ENCODE peak calls at places on chromosome 2, in ten cellular contexts. V is NCI-H774; Y is retina; P is neural crest cell; L is HepG2; M is stimulated activated CD4-positive, alpha-beta T cell treated with anti-CD3 and anti-CD28 coated beads, Interleukin-2, amount 100 ng/mL, for 48 hours; E is NCI-H510A; U is GM10248; S is activated CD8-positive, alpha-beta T cell treated with anti-CD3 and anti-CD28 coated beads for 36 hours; X is activated T-helper 1 cell treated with anti-CD3 and anti-CD28 coated beads, Interleukin-12 subunit alpha, Interleukin-12 subunit beta, Interleukin-2, Interleukin-4 antibody, amounts not matched to agents 30 ng/mL and 10 ng/mL and 1 ng/mL, durations not matched to agents 14 hours and 24 hours and 36 hours. H is an unnamed sample.

GRCh38 chr2:98357856-98358255 is 11.6 kb downstream of the CNGA3 start:
- DNase-seq in V (no peak), Y (no peak), P (no peak), L (no peak), M (no peak), E (no peak), U (no peak), S (no peak), X (no peak), H (no peak)

GRCh38 chr2:226795281-226796011 is 4.2 kb downstream of the IRS1 start:
- DNase-seq in V (no peak), Y (peak; percentile 46), P (no peak), L (no peak), M (no peak), E (no peak), U (no peak), S (peak; percentile 4), X (no peak), H (no peak)

GRCh38 chr2:172239944-172240590 is 137.4 kb upstream of the DLX2 start:
- DNase-seq in V (no peak), Y (no peak), P (no peak), L (no peak), M (no peak), E (no peak), U (no peak), S (no peak), X (no peak), H (no peak)

GRCh38 chr2:156445311-156446218 is 9.4 kb downstream of the GPD2 start:
- DNase-seq in V (no peak), Y (no peak), P (no peak), L (no peak), M (no peak), E (no peak), U (no peak), S (no peak), X (no peak), H (no peak)

GRCh38 chr2:224816816-224817215 is 100.7 kb upstream of the CCDC195 start:
- DNase-seq in V (no peak), Y (no peak), P (no peak), L (peak; percentile 5), M (no peak), E (no peak), U (no peak), S (no peak), X (no peak), H (no peak)

GRCh38 chr2:241636983-241637232 is at the start of gene THAP4:
- DNase-seq in V (no peak), Y (no peak), P (no peak), L (no peak), M (peak; percentile 49), E (no peak), U (peak; percentile 91), S (no peak), X (peak; percentile 64), H (peak; percentile 86)

GRCh38 chr2:45669109-45669508 is 17.6 kb downstream of the PRKCE start:
- DNase-seq in V (no peak), Y (no peak), P (no peak), L (no peak), M (no peak), E (no peak), U (no peak), S (no peak), X (no peak), H (no peak)

GRCh38 chr2:53028259-53028658 is 739.3 kb upstream of the CHAC2 start:
- DNase-seq in V (no peak), Y (no peak), P (no peak), L (no peak), M (no peak), E (no peak), U (no peak), S (no peak), X (no peak), H (no peak)